ENCODE peak calls at places on chromosomes 5 and 9, in six cellular contexts. Z is right lobe of liver, T is Peyer's patch, A is HCT116, L is IMR-90, H is suprapubic skin. O is an unnamed sample.

GRCh38 chr5:179319123-179319522 is 26.1 kb downstream of the ADAMTS2 start:
- DNase-seq in L (no peak), A (no peak), Z (no peak), H (peak; percentile 30), T (peak; percentile 9), O (no peak)

GRCh38 chr5:13212843-13213242 is 731.6 kb downstream of the DNAH5 start:
- DNase-seq in A (no peak), Z (no peak), T (no peak), L (no peak), H (no peak), O (no peak)

GRCh38 chr5:150783422-150783928 is 4.9 kb downstream of the SMIM3 start:
- DNase-seq in T (peak; percentile 72), Z (peak; percentile 24), H (peak; percentile 77), L (peak; percentile 89), A (peak; percentile 83), O (peak; percentile 50)

GRCh38 chr5:81216152-81216551 is 17.0 kb upstream of the CKMT2 start:
- DNase-seq in Z (no peak), H (no peak), A (no peak), T (no peak), L (no peak), O (no peak)

GRCh38 chr9:12859704-12860251 is 85.0 kb downstream of the LURAP1L start:
- DNase-seq in A (peak; percentile 52), T (no peak), L (peak; percentile 78), H (no peak), Z (no peak), O (no peak)

GRCh38 chr9:21030389-21031035 is 928 bp downstream of the HACD4 start:
- DNase-seq in T (no peak), L (peak; percentile 12), H (no peak), A (no peak), Z (no peak), O (no peak)

GRCh38 chr5:150589791-150590601 is 50.5 kb upstream of the SYNPO start:
- DNase-seq in Z (peak; percentile 65), A (no peak), T (peak; percentile 78), L (peak; percentile 62), H (peak; percentile 71), O (peak; percentile 90)

GRCh38 chr5:93163010-93163663 is 417.9 kb downstream of the NR2F1-AS1 start:
- DNase-seq in L (peak; percentile 88), Z (no peak), T (no peak), H (no peak), A (peak; percentile 91), O (no peak)

GRCh38 chr5:80098951-80099350 is 63.8 kb downstream of the THBS4 start:
- DNase-seq in L (no peak), T (no peak), Z (no peak), H (no peak), A (no peak), O (no peak)

GRCh38 chr5:2222246-2222645 is 339.5 kb upstream of the IRX4 start:
- DNase-seq in Z (no peak), L (no peak), A (no peak), H (no peak), T (no peak), O (no peak)

GRCh38 chr5:129400395-129400983 is 59.6 kb upstream of the ADAMTS19 start:
- DNase-seq in L (no peak), Z (no peak), H (no peak), A (no peak), T (no peak), O (no peak)

GRCh38 chr9:78982849-78983248 is 588.9 kb upstream of the TLE4 start:
- DNase-seq in H (no peak), T (no peak), L (peak; percentile 56), A (peak; percentile 18), Z (no peak), O (no peak)

GRCh38 chr9:38036359-38037084 is 32.5 kb downstream of the SHB start:
- DNase-seq in T (no peak), A (no peak), Z (no peak), H (no peak), L (peak; percentile 67), O (no peak)

DNA sequence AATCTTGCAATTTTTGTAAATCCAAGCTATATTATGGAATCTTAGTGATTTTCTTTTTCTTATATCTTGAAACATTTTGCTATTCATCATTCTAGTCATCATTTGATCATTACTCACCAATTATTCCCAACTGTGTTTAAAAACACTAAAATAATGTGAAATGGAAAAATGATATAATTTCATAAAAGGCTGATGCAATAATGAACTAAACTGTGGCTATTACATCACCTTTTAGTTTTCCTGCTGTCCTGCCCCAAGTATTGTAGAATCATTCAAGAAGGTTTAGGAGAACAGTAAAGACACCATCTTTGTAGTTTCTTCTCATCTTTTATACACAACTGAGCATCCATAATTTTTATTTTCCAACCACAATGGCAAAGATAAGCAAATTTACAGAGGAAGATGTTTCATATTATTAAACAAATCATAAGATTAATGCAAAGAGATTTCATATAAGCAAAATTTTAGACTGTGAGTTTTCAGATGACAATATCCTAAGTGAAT is 431.0 kb upstream of the SLC30A5 start:
- DNase-seq in Z (no peak), T (no peak), H (no peak), A (no peak), L (no peak), O (no peak)
- TF ChIP-seq POLR2A in Z (no peak), T (no peak), H (no peak), A (no peak), L (no peak), O (no peak)

DNA sequence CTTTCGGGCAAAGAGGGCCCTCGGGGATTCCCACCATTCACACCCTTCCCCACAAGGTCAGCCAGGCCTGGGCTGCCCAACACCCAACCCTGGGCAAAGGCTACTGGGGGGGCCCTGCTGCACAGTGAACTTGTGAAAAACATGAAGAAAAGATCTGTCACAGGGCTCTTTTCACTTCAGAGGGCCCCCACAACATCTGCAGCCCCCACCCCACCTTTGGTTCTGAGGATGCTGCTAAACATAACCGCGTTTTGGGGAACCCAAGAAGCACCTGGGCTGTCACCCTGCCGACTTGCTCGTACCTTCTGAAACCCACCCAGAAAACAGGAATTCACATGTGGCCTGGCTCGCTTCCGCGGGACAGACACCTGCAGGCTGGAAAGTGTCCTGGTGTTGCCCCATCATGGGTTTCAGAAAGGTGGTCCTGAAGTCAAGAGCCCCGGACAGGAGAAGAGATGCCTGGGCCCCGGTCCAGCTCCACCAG is 29.3 kb downstream of the B4GALT1 start:
- DNase-seq in Z (no peak), H (peak; percentile 52), T (no peak), A (no peak), L (no peak), O (no peak)
- H3K4me3 ChIP-seq in Z (no peak overlapping the region), H (no peak overlapping the region), T (no peak overlapping the region), A (no peak overlapping the region), L (no peak overlapping the region), O (no peak overlapping the region)

DNA sequence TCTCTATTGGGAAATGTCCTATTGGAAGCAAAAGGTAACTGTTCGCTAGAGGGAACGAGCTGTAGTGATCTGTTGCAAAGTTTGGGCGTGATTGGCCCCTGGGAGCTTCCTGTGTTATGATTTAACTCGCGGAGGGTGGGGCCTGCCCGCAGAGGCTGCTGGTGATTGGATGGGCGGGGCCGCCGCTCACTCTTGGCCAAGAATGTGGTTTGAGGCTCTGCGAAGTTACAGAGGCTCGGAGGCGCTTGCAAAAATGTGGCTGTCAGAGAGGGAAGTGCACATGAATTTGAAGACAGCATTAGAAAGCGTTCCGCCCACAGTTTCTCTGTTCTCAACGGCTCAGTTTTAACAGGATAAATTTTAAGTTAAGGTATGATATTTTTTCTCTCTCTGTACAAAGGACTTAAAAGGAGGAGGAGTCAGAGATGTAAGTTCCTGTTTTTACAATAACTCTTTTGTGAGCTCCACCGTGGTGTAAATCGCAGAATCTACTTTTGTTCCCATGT is 46.9 kb downstream of the CNTRL start:
- DNase-seq in Z (peak; percentile 97), L (peak; percentile 94), H (peak; percentile 98), T (peak; percentile 96), A (peak; percentile 90), O (peak; percentile 97)
- TF ChIP-seq POLR2A in Z (peak; percentile 75), L (no peak), H (no peak), T (no peak), A (peak; percentile 78), O (no peak)

DNA sequence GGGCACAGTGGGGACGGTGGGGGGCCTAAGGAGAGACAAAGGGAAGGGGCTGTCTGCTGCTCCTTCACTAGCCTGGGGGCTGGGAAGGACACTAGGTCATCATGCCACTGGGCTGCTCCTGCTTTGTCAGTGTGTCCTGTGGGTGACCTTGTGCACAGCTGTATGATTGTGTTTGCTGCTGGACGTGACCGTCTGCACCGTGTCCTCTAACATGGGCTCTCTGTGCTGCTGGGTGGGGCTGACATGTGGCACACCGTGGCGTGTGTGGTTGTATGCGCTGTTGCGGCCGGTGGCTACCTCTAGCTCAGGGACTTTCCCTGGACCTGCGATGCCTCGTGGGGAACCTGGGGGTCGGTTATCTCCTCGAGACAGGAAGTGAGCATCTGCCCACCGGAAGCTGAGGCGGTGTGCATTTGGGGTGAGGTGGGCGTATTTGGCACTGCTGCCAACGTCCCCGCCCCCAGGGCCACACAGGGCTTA is 3.1 kb downstream of the N4BP3 start:
- DNase-seq in T (no peak), A (no peak), H (no peak), L (no peak), Z (no peak), O (no peak)
- H3K4me3 ChIP-seq in T (no peak overlapping the region), A (no peak overlapping the region), H (no peak overlapping the region), L (no peak overlapping the region), Z (no peak overlapping the region), O (no peak overlapping the region)

GRCh38 chr9:132876849-132877248 is 1.2 kb downstream of the AK8 start:
- DNase-seq in T (no peak), Z (no peak), A (no peak), L (no peak), H (no peak), O (no peak)

GRCh38 chr9:132878695-132879064 is at the start of gene SPACA9:
- DNase-seq in L (peak; percentile 11), T (peak; percentile 77), Z (peak; percentile 51), A (peak; percentile 10), H (peak; percentile 92), O (peak; percentile 84)

GRCh38 chr9:132877447-132877817 is 652 bp downstream of the AK8 start:
- DNase-seq in H (no peak), A (no peak), Z (no peak), T (no peak), L (no peak), O (no peak)

GRCh38 chr9:132879443-132880310 is 979 bp downstream of the SPACA9 start:
- DNase-seq in L (no peak), Z (no peak), A (no peak), T (no peak), H (no peak), O (no peak)

DNA sequence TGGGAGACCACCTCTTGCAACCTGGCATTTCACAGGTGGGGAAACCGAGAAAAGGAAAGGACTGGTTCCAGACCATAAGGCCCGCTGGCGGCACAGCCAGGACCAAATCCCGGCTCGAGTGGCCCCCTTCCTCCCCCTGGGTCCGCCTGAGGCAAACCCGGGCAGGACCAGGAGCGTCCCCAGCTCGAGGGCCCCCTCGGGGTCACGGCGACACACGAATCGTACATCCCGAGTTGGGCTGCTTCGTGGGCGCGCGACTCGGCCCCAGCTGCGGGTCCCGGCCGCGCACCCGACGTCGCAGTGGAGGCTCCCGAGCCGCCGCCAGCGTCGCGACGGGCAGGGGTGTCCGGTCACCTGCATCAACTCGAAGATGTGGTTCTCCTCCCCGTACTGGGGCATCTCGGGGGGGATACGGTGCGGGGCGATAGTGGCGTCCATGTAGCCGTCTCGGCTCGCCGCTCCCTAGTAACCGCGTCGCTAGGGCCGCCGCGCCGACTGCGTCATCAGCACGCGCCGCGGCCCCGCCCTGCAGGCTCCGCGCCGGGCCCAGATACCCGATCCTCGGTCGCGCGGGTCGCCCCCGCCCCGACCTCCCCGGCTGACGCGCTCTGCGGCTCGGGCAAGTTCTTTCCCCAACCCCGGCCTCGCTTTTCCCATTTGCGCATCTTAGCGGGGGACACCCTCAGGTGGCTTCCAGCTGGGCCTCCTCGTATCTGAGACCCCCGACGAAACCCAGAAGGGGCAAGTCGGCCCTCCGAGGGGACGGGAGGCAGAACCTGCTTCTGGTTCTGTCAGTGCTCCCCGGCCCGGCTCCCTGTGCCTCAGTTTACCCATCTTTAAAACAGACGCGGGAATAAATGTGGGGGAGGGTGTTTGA is at the start of gene AK8:
- DNase-seq in T (peak; percentile 84), Z (peak; percentile 72), A (peak; percentile 48), H (peak; percentile 80), L (peak; percentile 66), O (peak; percentile 72)
- TF ChIP-seq POLR2A in T (no peak), Z (no peak), A (peak; percentile 43), H (no peak), L (peak; percentile 69), O (peak; percentile 46)